ENCODE peak calls at places on chromosomes 3 and 15, in seven cellular contexts. U is brain microvascular endothelial cell, A is aorta, W is amniotic stem cell, H is HEK293T, M is activated gamma-delta T cell, V is AG09319. J is an unnamed sample.

GRCh38 chr3:175526609-175527280 is 667.6 kb downstream of the NAALADL2 start:
- DNase-seq in U (no peak), A (no peak), H (no peak), W (no peak), M (no peak), V (no peak), J (no peak)

GRCh38 chr3:129286081-129286480 is 7.4 kb downstream of the HMCES start:
- DNase-seq in A (no peak), H (no peak), M (no peak), W (no peak), V (no peak), U (no peak), J (no peak)

GRCh38 chr15:38991701-38992100 is 427.1 kb upstream of the RASGRP1 start:
- DNase-seq in H (no peak), V (no peak), U (no peak), W (no peak), A (no peak), M (no peak), J (no peak)

GRCh38 chr15:22893081-22893480 is 54.6 kb downstream of the NIPA2 start:
- DNase-seq in H (no peak), M (no peak), V (no peak), A (no peak), U (no peak), W (no peak), J (no peak)

GRCh38 chr3:122730240-122730639 is 49.6 kb downstream of the PARP14 start:
- DNase-seq in V (no peak), W (no peak), H (no peak), U (no peak), A (no peak), M (no peak), J (no peak)

GRCh38 chr15:74332611-74333010 is 34.8 kb downstream of the CYP11A1 start:
- DNase-seq in H (no peak), M (no peak), V (no peak), U (no peak), A (peak; percentile 9), W (no peak), J (no peak)

GRCh38 chr15:25093455-25094029 is 138.8 kb downstream of the SNRPN start:
- DNase-seq in V (no peak), U (no peak), H (no peak), A (no peak), W (no peak), M (no peak), J (no peak)

GRCh38 chr3:194472290-194472920 is 14.4 kb downstream of the ATP13A3 start:
- DNase-seq in H (peak; percentile 20), W (peak; percentile 49), V (peak; percentile 54), U (peak; percentile 63), M (no peak), A (no peak), J (no peak)

GRCh38 chr3:186640473-186640818 is 247 bp downstream of the FETUB start:
- DNase-seq in M (no peak), A (peak; percentile 60), V (no peak), W (no peak), H (no peak), U (peak; percentile 24), J (no peak)

GRCh38 chr3:183526838-183527420 is 28.6 kb downstream of the KLHL6 start:
- DNase-seq in U (no peak), M (no peak), V (no peak), H (no peak), A (no peak), W (no peak), J (no peak)

GRCh38 chr15:97804950-97805349 is 155.6 kb upstream of the ARRDC4 start:
- DNase-seq in H (no peak), W (no peak), M (no peak), U (no peak), A (no peak), V (no peak), J (no peak)

GRCh38 chr3:141840737-141841544 is 35.5 kb upstream of the ATP1B3 start:
- DNase-seq in U (peak; percentile 17), H (no peak), W (no peak), M (no peak), V (no peak), A (no peak), J (no peak)

GRCh38 chr3:100928638-100929428 is 64.4 kb downstream of the ABI3BP start:
- DNase-seq in M (no peak), V (peak; percentile 27), H (no peak), A (no peak), U (peak; percentile 86), W (peak; percentile 4), J (no peak)

GRCh38 chr3:183227586-183227985 is 25.5 kb upstream of the B3GNT5 start:
- DNase-seq in U (no peak), M (no peak), W (no peak), V (no peak), A (no peak), H (no peak), J (no peak)

GRCh38 chr15:75149911-75150709 is 51.6 kb upstream of the C15orf39 start:
- DNase-seq in U (peak; percentile 64), M (no peak), A (no peak), W (peak; percentile 56), V (peak; percentile 57), H (no peak), J (no peak)

GRCh38 chr15:91049378-91050127 is 27.2 kb upstream of the VPS33B start:
- DNase-seq in V (peak; percentile 44), M (no peak), W (peak; percentile 25), H (peak; percentile 59), A (no peak), U (peak; percentile 77), J (no peak)

GRCh38 chr3:133540896-133541674 is 32.4 kb upstream of the CDV3 start:
- DNase-seq in A (no peak), M (no peak), U (no peak), W (no peak), V (no peak), H (no peak), J (no peak)

GRCh38 chr3:140186421-140186920 is 251.5 kb downstream of the CLSTN2 start:
- DNase-seq in M (no peak), W (peak; percentile 55), V (peak; percentile 44), H (no peak), U (peak; percentile 79), A (no peak), J (no peak)

GRCh38 chr3:55488398-55489055 is 1.4 kb upstream of the WNT5A start:
- DNase-seq in H (peak; percentile 56), V (peak; percentile 88), U (peak; percentile 49), W (peak; percentile 74), A (peak; percentile 66), M (no peak), J (no peak)

GRCh38 chr3:169497567-169498257 is 165.8 kb downstream of the MECOM start:
- DNase-seq in U (peak; percentile 58), A (no peak), W (peak; percentile 20), V (no peak), M (no peak), H (no peak), J (no peak)

GRCh38 chr3:50587806-50588758 is 18.8 kb downstream of the HEMK1 start:
- DNase-seq in V (no peak), H (no peak), U (no peak), W (no peak), M (peak; percentile 56), A (no peak), J (no peak)

GRCh38 chr3:2568073-2568671 is 469.5 kb downstream of the CNTN4 start:
- DNase-seq in M (no peak), H (no peak), U (no peak), V (no peak), A (no peak), W (no peak), J (no peak)

GRCh38 chr3:2392981-2393380 is 294.3 kb downstream of the CNTN4 start:
- DNase-seq in H (no peak), A (no peak), W (no peak), V (no peak), M (no peak), U (no peak), J (no peak)